ENCODE peak calls at places on chromosomes 11 and 22, in nine cellular contexts. One of them, this sample, is unnamed. For H3K4me1, the result is how much of the 10 kb centered on the place peaks cover.

GRCh38 chr11:27701262-27702105 is 1.2 kb upstream of the BDNF start:
- DNase-seq in heart left ventricle: peak
- DNase-seq in pancreas: no peak
- DNase-seq in cardiac muscle cell: peak
- DNase-seq in astrocyte: peak
- DNase-seq in heart right ventricle: peak
- DNase-seq in left ventricle myocardium inferior: peak
- DNase-seq in lower lobe of right lung: no peak
- DNase-seq in right atrium auricular region: no peak
- DNase-seq in this sample: peak

GRCh38 chr22:29195964-29196666 is 9.6 kb upstream of the EMID1 start:
- DNase-seq in heart left ventricle: peak
- DNase-seq in left ventricle myocardium inferior: no peak
- DNase-seq in astrocyte: no peak
- DNase-seq in lower lobe of right lung: peak
- DNase-seq in pancreas: no peak
- DNase-seq in heart right ventricle: no peak
- DNase-seq in cardiac muscle cell: no peak
- DNase-seq in right atrium auricular region: no peak
- DNase-seq in this sample: no peak

GRCh38 chr22:38718414-38718813 is 12.7 kb downstream of the GTPBP1 start:
- DNase-seq in heart right ventricle: no peak
- DNase-seq in lower lobe of right lung: peak
- DNase-seq in heart left ventricle: peak
- DNase-seq in left ventricle myocardium inferior: no peak
- DNase-seq in cardiac muscle cell: peak
- DNase-seq in pancreas: peak
- DNase-seq in astrocyte: peak
- DNase-seq in right atrium auricular region: no peak
- DNase-seq in this sample: peak

GRCh38 chr22:17703811-17704210 is 65.3 kb downstream of the BCL2L13 start:
- DNase-seq in right atrium auricular region: no peak
- DNase-seq in left ventricle myocardium inferior: no peak
- DNase-seq in pancreas: no peak
- DNase-seq in cardiac muscle cell: peak
- DNase-seq in astrocyte: no peak
- DNase-seq in heart right ventricle: no peak
- DNase-seq in lower lobe of right lung: no peak
- DNase-seq in heart left ventricle: no peak
- DNase-seq in this sample: no peak

GRCh38 chr11:8357505-8357888 is 93.8 kb upstream of the LMO1 start:
- DNase-seq in astrocyte: no peak
- DNase-seq in lower lobe of right lung: no peak
- DNase-seq in left ventricle myocardium inferior: no peak
- DNase-seq in heart left ventricle: no peak
- DNase-seq in heart right ventricle: no peak
- DNase-seq in right atrium auricular region: no peak
- DNase-seq in pancreas: no peak
- DNase-seq in cardiac muscle cell: no peak
- DNase-seq in this sample: no peak

GRCh38 chr22:27185903-27186302 is 528.5 kb downstream of the MIAT start:
- DNase-seq in heart right ventricle: no peak
- DNase-seq in cardiac muscle cell: no peak
- DNase-seq in astrocyte: no peak
- DNase-seq in pancreas: no peak
- DNase-seq in left ventricle myocardium inferior: no peak
- DNase-seq in heart left ventricle: no peak
- DNase-seq in lower lobe of right lung: no peak
- DNase-seq in right atrium auricular region: no peak
- DNase-seq in this sample: no peak

GRCh38 chr22:41181349-41182241 is 23.5 kb upstream of the L3MBTL2 start:
- DNase-seq in cardiac muscle cell: peak
- DNase-seq in heart left ventricle: no peak
- DNase-seq in left ventricle myocardium inferior: no peak
- DNase-seq in pancreas: no peak
- DNase-seq in lower lobe of right lung: no peak
- DNase-seq in right atrium auricular region: no peak
- DNase-seq in heart right ventricle: no peak
- DNase-seq in astrocyte: peak
- DNase-seq in this sample: peak

GRCh38 chr11:111514216-111515031 is at the start of gene HOATZ:
- DNase-seq in heart right ventricle: no peak
- DNase-seq in cardiac muscle cell: peak
- DNase-seq in right atrium auricular region: no peak
- DNase-seq in left ventricle myocardium inferior: no peak
- DNase-seq in pancreas: no peak
- DNase-seq in heart left ventricle: peak
- DNase-seq in astrocyte: no peak
- DNase-seq in lower lobe of right lung: peak
- DNase-seq in this sample: no peak

GRCh38 chr11:69062873-69063665 is 14.3 kb downstream of the TPCN2 start:
- DNase-seq in left ventricle myocardium inferior: no peak
- DNase-seq in astrocyte: no peak
- DNase-seq in heart right ventricle: peak
- DNase-seq in right atrium auricular region: no peak
- DNase-seq in lower lobe of right lung: no peak
- DNase-seq in cardiac muscle cell: no peak
- DNase-seq in heart left ventricle: no peak
- DNase-seq in pancreas: peak
- DNase-seq in this sample: no peak

GRCh38 chr22:35542157-35542971 is 1.7 kb downstream of the RASD2 start:
- DNase-seq in pancreas: no peak
- DNase-seq in heart left ventricle: no peak
- DNase-seq in heart right ventricle: no peak
- DNase-seq in cardiac muscle cell: no peak
- DNase-seq in left ventricle myocardium inferior: no peak
- DNase-seq in astrocyte: no peak
- DNase-seq in lower lobe of right lung: no peak
- DNase-seq in right atrium auricular region: no peak
- DNase-seq in this sample: no peak

GRCh38 chr22:47379037-47379436 is 616.6 kb downstream of the TBC1D22A start:
- DNase-seq in astrocyte: no peak
- DNase-seq in pancreas: no peak
- DNase-seq in heart left ventricle: peak
- DNase-seq in cardiac muscle cell: no peak
- DNase-seq in right atrium auricular region: no peak
- DNase-seq in heart right ventricle: no peak
- DNase-seq in left ventricle myocardium inferior: no peak
- DNase-seq in lower lobe of right lung: peak
- DNase-seq in this sample: no peak

DNA sequence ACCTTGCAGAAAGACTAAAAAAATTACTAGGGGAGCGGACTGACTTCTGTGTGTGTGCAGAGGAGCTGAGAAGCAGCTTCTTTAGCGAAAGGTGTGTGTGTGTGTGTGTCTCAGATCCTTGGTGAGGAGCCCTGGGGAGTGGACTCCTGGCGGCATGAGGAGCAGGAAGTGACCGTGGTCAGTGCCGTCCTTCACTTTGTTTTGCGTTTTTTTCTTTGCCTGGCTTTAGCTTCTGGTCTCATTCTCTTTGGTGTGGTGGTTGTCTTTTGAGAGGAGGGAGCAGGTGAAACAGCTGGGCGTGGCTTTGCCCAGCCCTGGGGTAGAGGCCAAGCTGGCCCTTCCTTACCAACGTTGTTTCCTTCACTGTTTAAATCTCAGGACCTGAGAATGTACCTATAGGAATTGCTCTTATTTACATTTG is 1.9 kb downstream of the ZBED4 start:
- DNase-seq in left ventricle myocardium inferior: no peak
- DNase-seq in right atrium auricular region: no peak
- DNase-seq in heart left ventricle: no peak
- DNase-seq in astrocyte: peak
- DNase-seq in pancreas: no peak
- DNase-seq in heart right ventricle: no peak
- DNase-seq in cardiac muscle cell: peak
- DNase-seq in lower lobe of right lung: no peak
- DNase-seq in this sample: no peak
- H3K4me3 ChIP-seq in left ventricle myocardium inferior: peak
- H3K4me3 ChIP-seq in right atrium auricular region: no peak
- H3K4me3 ChIP-seq in heart left ventricle: no peak
- H3K4me3 ChIP-seq in astrocyte: peak
- H3K4me3 ChIP-seq in pancreas: peak
- H3K4me3 ChIP-seq in heart right ventricle: no peak
- H3K4me3 ChIP-seq in cardiac muscle cell: no peak
- H3K4me3 ChIP-seq in lower lobe of right lung: peak
- H3K4me3 ChIP-seq in this sample: no peak

GRCh38 chr11:79179087-79179486 is 261.7 kb downstream of the TENM4 start:
- DNase-seq in left ventricle myocardium inferior: no peak
- DNase-seq in pancreas: no peak
- DNase-seq in right atrium auricular region: no peak
- DNase-seq in astrocyte: no peak
- DNase-seq in heart right ventricle: no peak
- DNase-seq in heart left ventricle: no peak
- DNase-seq in cardiac muscle cell: no peak
- DNase-seq in lower lobe of right lung: no peak
- DNase-seq in this sample: no peak

GRCh38 chr11:79184285-79184684 is 256.5 kb downstream of the TENM4 start:
- DNase-seq in heart left ventricle: no peak
- DNase-seq in cardiac muscle cell: no peak
- DNase-seq in astrocyte: no peak
- DNase-seq in lower lobe of right lung: no peak
- DNase-seq in right atrium auricular region: no peak
- DNase-seq in pancreas: no peak
- DNase-seq in left ventricle myocardium inferior: no peak
- DNase-seq in heart right ventricle: no peak
- DNase-seq in this sample: no peak

GRCh38 chr11:79185351-79185750 is 255.5 kb downstream of the TENM4 start:
- DNase-seq in lower lobe of right lung: no peak
- DNase-seq in heart right ventricle: no peak
- DNase-seq in left ventricle myocardium inferior: no peak
- DNase-seq in pancreas: no peak
- DNase-seq in heart left ventricle: no peak
- DNase-seq in cardiac muscle cell: no peak
- DNase-seq in right atrium auricular region: no peak
- DNase-seq in astrocyte: no peak
- DNase-seq in this sample: no peak

GRCh38 chr11:79182794-79183193 is 258.0 kb downstream of the TENM4 start:
- DNase-seq in pancreas: no peak
- DNase-seq in astrocyte: peak
- DNase-seq in right atrium auricular region: no peak
- DNase-seq in lower lobe of right lung: no peak
- DNase-seq in left ventricle myocardium inferior: no peak
- DNase-seq in heart right ventricle: no peak
- DNase-seq in cardiac muscle cell: no peak
- DNase-seq in heart left ventricle: no peak
- DNase-seq in this sample: no peak
- H3K4me1 ChIP-seq in pancreas: under half
- H3K4me1 ChIP-seq in astrocyte: under half
- H3K4me1 ChIP-seq in right atrium auricular region: under half
- H3K4me1 ChIP-seq in lower lobe of right lung: under half
- H3K4me1 ChIP-seq in left ventricle myocardium inferior: under half
- H3K4me1 ChIP-seq in heart right ventricle: under half
- H3K4me1 ChIP-seq in cardiac muscle cell: under half
- H3K4me1 ChIP-seq in heart left ventricle: under half
- H3K4me1 ChIP-seq in this sample: under half

DNA sequence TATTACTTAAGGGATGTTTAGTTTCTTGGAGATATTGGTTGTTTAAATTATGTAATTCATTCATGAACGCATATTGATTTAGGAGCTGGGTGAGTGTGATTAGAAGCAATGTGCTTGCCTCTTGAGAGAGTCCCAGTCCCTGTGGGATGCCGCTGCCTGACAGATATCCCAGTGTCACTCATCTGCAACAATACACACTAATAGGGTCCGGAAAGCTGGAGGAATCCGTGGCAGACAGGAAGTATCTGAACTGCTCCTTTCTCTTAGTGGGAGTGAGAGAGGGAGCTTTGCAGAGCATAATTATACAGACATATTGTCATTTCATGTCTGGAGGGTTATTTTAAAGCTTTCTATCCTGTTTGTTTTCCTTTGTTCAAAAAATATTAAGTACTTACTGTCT is 17.4 kb downstream of the AMOTL1 start:
- DNase-seq in lower lobe of right lung: no peak
- DNase-seq in right atrium auricular region: no peak
- DNase-seq in heart left ventricle: no peak
- DNase-seq in cardiac muscle cell: no peak
- DNase-seq in astrocyte: no peak
- DNase-seq in heart right ventricle: no peak
- DNase-seq in left ventricle myocardium inferior: no peak
- DNase-seq in pancreas: no peak
- DNase-seq in this sample: no peak
- H3K4me3 ChIP-seq in lower lobe of right lung: no peak
- H3K4me3 ChIP-seq in right atrium auricular region: no peak
- H3K4me3 ChIP-seq in heart left ventricle: no peak
- H3K4me3 ChIP-seq in cardiac muscle cell: no peak
- H3K4me3 ChIP-seq in astrocyte: no peak
- H3K4me3 ChIP-seq in heart right ventricle: no peak
- H3K4me3 ChIP-seq in left ventricle myocardium inferior: no peak
- H3K4me3 ChIP-seq in pancreas: no peak
- H3K4me3 ChIP-seq in this sample: no peak

GRCh38 chr11:1830119-1830499 is 4.7 kb upstream of the SYT8 start:
- DNase-seq in astrocyte: peak
- DNase-seq in heart right ventricle: no peak
- DNase-seq in left ventricle myocardium inferior: no peak
- DNase-seq in right atrium auricular region: no peak
- DNase-seq in pancreas: peak
- DNase-seq in lower lobe of right lung: peak
- DNase-seq in cardiac muscle cell: peak
- DNase-seq in heart left ventricle: no peak
- DNase-seq in this sample: peak

GRCh38 chr11:1827095-1827797 is 7.5 kb upstream of the SYT8 start:
- DNase-seq in heart left ventricle: peak
- DNase-seq in cardiac muscle cell: peak
- DNase-seq in left ventricle myocardium inferior: no peak
- DNase-seq in lower lobe of right lung: peak
- DNase-seq in astrocyte: peak
- DNase-seq in right atrium auricular region: no peak
- DNase-seq in pancreas: peak
- DNase-seq in heart right ventricle: peak
- DNase-seq in this sample: peak

GRCh38 chr11:1827931-1828330 is 6.9 kb upstream of the SYT8 start:
- DNase-seq in pancreas: peak
- DNase-seq in astrocyte: no peak
- DNase-seq in heart right ventricle: no peak
- DNase-seq in lower lobe of right lung: peak
- DNase-seq in heart left ventricle: no peak
- DNase-seq in cardiac muscle cell: no peak
- DNase-seq in right atrium auricular region: no peak
- DNase-seq in left ventricle myocardium inferior: no peak
- DNase-seq in this sample: no peak

GRCh38 chr11:1829039-1829820 is 5.6 kb upstream of the SYT8 start:
- DNase-seq in right atrium auricular region: no peak
- DNase-seq in heart right ventricle: no peak
- DNase-seq in pancreas: peak
- DNase-seq in astrocyte: peak
- DNase-seq in left ventricle myocardium inferior: no peak
- DNase-seq in lower lobe of right lung: peak
- DNase-seq in cardiac muscle cell: peak
- DNase-seq in heart left ventricle: peak
- DNase-seq in this sample: peak

DNA sequence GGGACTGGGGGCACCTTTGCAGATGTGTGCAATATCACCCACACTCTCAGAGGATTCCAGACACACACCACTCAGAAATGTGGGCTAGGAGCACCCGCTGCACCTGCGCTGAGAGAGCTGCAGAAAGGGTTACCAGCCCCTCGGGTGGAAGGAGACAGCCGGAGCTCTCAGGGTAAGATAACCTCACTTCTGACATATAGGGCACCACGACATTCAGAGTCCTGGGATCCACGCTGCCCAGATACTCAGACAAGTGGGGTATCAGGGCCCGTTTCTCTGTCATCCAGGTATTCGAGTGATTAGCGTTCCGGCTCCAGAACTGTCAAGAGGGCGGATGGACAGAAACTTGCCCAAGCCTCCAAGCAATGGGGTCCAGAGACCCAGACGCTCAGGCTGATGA is 6.2 kb upstream of the SYT8 start:
- DNase-seq in cardiac muscle cell: no peak
- DNase-seq in astrocyte: no peak
- DNase-seq in heart right ventricle: no peak
- DNase-seq in pancreas: no peak
- DNase-seq in heart left ventricle: no peak
- DNase-seq in left ventricle myocardium inferior: no peak
- DNase-seq in right atrium auricular region: no peak
- DNase-seq in lower lobe of right lung: peak
- DNase-seq in this sample: no peak
- H3K4me1 ChIP-seq in cardiac muscle cell: under half
- H3K4me1 ChIP-seq in astrocyte: under half
- H3K4me1 ChIP-seq in heart right ventricle: under half
- H3K4me1 ChIP-seq in pancreas: under half
- H3K4me1 ChIP-seq in heart left ventricle: under half
- H3K4me1 ChIP-seq in left ventricle myocardium inferior: under half
- H3K4me1 ChIP-seq in right atrium auricular region: under half
- H3K4me1 ChIP-seq in lower lobe of right lung: half or more
- H3K4me1 ChIP-seq in this sample: half or more

This sample was measured in SJSA1.